ENCODE peak calls at places on chromosomes 6 and 20, in seven cellular contexts. B, F, N, O, S, M and W are unnamed samples.

GRCh38 chr6:12536416-12536815 is 180.2 kb upstream of the PHACTR1 start:
- DNase-seq in B (no peak), F (no peak), N (no peak), O (no peak), S (no peak), M (no peak), W (no peak)

GRCh38 chr6:41358503-41358902 is 23.1 kb downstream of the NCR2 start:
- DNase-seq in B (no peak), F (no peak), N (no peak), O (no peak), S (no peak), M (no peak), W (no peak)

GRCh38 chr6:168333039-168333438 is 13.5 kb upstream of the DACT2 start:
- DNase-seq in B (peak; percentile 25), F (peak; percentile 85), N (no peak), O (no peak), S (peak; percentile 19), M (no peak), W (no peak)

GRCh38 chr6:148441454-148441911 is 98.8 kb downstream of the SASH1 start:
- DNase-seq in B (peak; percentile 87), F (no peak), N (no peak), O (no peak), S (no peak), M (no peak), W (no peak)

GRCh38 chr20:61429458-61430227 is 177.6 kb downstream of the CDH4 start:
- DNase-seq in B (no peak), F (no peak), N (no peak), O (no peak), S (no peak), M (no peak), W (no peak)

GRCh38 chr6:30672445-30673253 is at the start of gene DHX16:
- DNase-seq in B (peak; percentile 94), F (peak; percentile 80), N (peak; percentile 96), O (peak; percentile 95), S (peak; percentile 97), M (peak; percentile 87), W (peak; percentile 92)

GRCh38 chr6:28105286-28105685 is 19.1 kb upstream of the ZSCAN16 start:
- DNase-seq in B (no peak), F (peak; percentile 25), N (no peak), O (no peak), S (peak; percentile 56), M (peak; percentile 34), W (no peak)

GRCh38 chr6:24752917-24753486 is 21.7 kb upstream of the GMNN start:
- DNase-seq in B (no peak), F (no peak), N (no peak), O (no peak), S (no peak), M (no peak), W (no peak)

GRCh38 chr6:79604583-79605037 is 26.5 kb upstream of the SH3BGRL2 start:
- DNase-seq in B (peak; percentile 10), F (peak; percentile 34), N (no peak), O (no peak), S (no peak), M (no peak), W (no peak)

GRCh38 chr6:81770395-81770794 is 17.9 kb upstream of the TENT5A start:
- DNase-seq in B (no peak), F (no peak), N (no peak), O (no peak), S (no peak), M (no peak), W (no peak)

GRCh38 chr6:133467982-133468380 is 226.8 kb downstream of the EYA4 start:
- DNase-seq in B (no peak), F (no peak), N (no peak), O (no peak), S (no peak), M (no peak), W (no peak)

GRCh38 chr6:25233226-25233625 is 45.9 kb upstream of the CARMIL1 start:
- DNase-seq in B (no peak), F (no peak), N (no peak), O (no peak), S (no peak), M (no peak), W (no peak)

GRCh38 chr20:58233881-58234528 is 5.6 kb upstream of the ANKRD60 start:
- DNase-seq in B (no peak), F (peak; percentile 60), N (no peak), O (peak; percentile 59), S (peak; percentile 28), M (no peak), W (peak; percentile 35)

GRCh38 chr6:36217188-36217587 is 20.6 kb downstream of the BRPF3 start:
- DNase-seq in B (no peak), F (no peak), N (no peak), O (no peak), S (no peak), M (no peak), W (no peak)

GRCh38 chr20:35306931-35307517 is 14.8 kb upstream of the FAM83C start:
- DNase-seq in B (peak; percentile 85), F (peak; percentile 94), N (no peak), O (peak; percentile 46), S (peak; percentile 39), M (peak; percentile 83), W (no peak)

GRCh38 chr6:42404494-42404893 is 47.2 kb downstream of the TRERF1 start:
- DNase-seq in B (peak; percentile 52), F (no peak), N (no peak), O (peak; percentile 34), S (no peak), M (no peak), W (no peak)

GRCh38 chr6:156182356-156182755 is 594.8 kb upstream of the ARID1B start:
- DNase-seq in B (no peak), F (no peak), N (no peak), O (no peak), S (no peak), M (no peak), W (no peak)

GRCh38 chr20:46279104-46279503 is 29.2 kb downstream of the CDH22 start:
- DNase-seq in B (no peak), F (no peak), N (no peak), O (no peak), S (no peak), M (no peak), W (no peak)

GRCh38 chr20:64224344-64225165 is 31.0 kb upstream of the PCMTD2 start:
- DNase-seq in B (peak; percentile 76), F (no peak), N (peak; percentile 49), O (no peak), S (no peak), M (no peak), W (no peak)

GRCh38 chr20:57387463-57387862 is 3.7 kb upstream of the RBM38 start:
- DNase-seq in B (no peak), F (no peak), N (no peak), O (no peak), S (no peak), M (no peak), W (no peak)

GRCh38 chr6:105174512-105174911 is 5.3 kb downstream of the POPDC3 start:
- DNase-seq in B (peak; percentile 14), F (no peak), N (no peak), O (no peak), S (no peak), M (no peak), W (no peak)

GRCh38 chr20:56998438-56998837 is 268.0 kb downstream of the BMP7 start:
- DNase-seq in B (no peak), F (no peak), N (no peak), O (no peak), S (peak; percentile 25), M (no peak), W (no peak)

GRCh38 chr6:112117554-112117953 is 30.2 kb downstream of the FAM229B start:
- DNase-seq in B (peak; percentile 3), F (no peak), N (no peak), O (peak; percentile 29), S (no peak), M (no peak), W (no peak)

GRCh38 chr20:51930775-51931174 is 128.5 kb upstream of the SALL4 start:
- DNase-seq in B (peak; percentile 67), F (no peak), N (peak; percentile 66), O (no peak), S (no peak), M (no peak), W (no peak)

GRCh38 chr6:163741743-163742363 is 327.3 kb downstream of the QKI start:
- DNase-seq in B (no peak), F (no peak), N (no peak), O (no peak), S (no peak), M (no peak), W (no peak)

GRCh38 chr6:8432614-8433013 is 2.7 kb downstream of the SLC35B3 start:
- DNase-seq in B (no peak), F (no peak), N (no peak), O (no peak), S (no peak), M (no peak), W (no peak)

GRCh38 chr6:134079406-134079921 is 27.0 kb upstream of the SLC2A12 start:
- DNase-seq in B (no peak), F (no peak), N (no peak), O (no peak), S (peak; percentile 31), M (no peak), W (no peak)